ENCODE peak calls at places on chromosomes 16 and 17, in eight cellular contexts. Z is fibroblast of pulmonary artery; I is EL; G is breast epithelium; S is stimulated activated CD4-positive, alpha-beta T cell treated with anti-CD3 and anti-CD28 coated beads, Interleukin-15, amount 100 ng/mL, for 1 hour; B is esophagus muscularis mucosa; M is NCI-H460; O is NCI-H1694 treated with DMSO at 0.1 percent for 48 hours. L is an unnamed sample.

GRCh38 chr17:42407289-42407836 is 15.7 kb downstream of the CAVIN1 start:
- DNase-seq in Z (peak), I (peak), G (peak), S (peak), B (no peak), M (no peak), O (peak), L (peak)

GRCh38 chr17:18002171-18002570 is 29.5 kb downstream of the DRC3 start:
- DNase-seq in Z (no peak), I (no peak), G (no peak), S (no peak), B (no peak), M (no peak), O (peak), L (peak)

GRCh38 chr16:19068237-19068815 is 912 bp downstream of the COQ7 start:
- DNase-seq in Z (no peak), I (no peak), G (no peak), S (no peak), B (no peak), M (no peak), O (no peak), L (no peak)

GRCh38 chr17:11780621-11781020 is 182.4 kb downstream of the DNAH9 start:
- DNase-seq in Z (no peak), I (no peak), G (no peak), S (no peak), B (no peak), M (no peak), O (no peak), L (no peak)

GRCh38 chr17:1607971-1608320 is 20.7 kb downstream of the SLC43A2 start:
- DNase-seq in Z (no peak), I (no peak), G (no peak), S (no peak), B (no peak), M (no peak), O (no peak), L (no peak)

GRCh38 chr17:65018612-65019290 is 37.8 kb downstream of the GNA13 start:
- DNase-seq in Z (no peak), I (no peak), G (no peak), S (no peak), B (no peak), M (no peak), O (no peak), L (peak)

GRCh38 chr16:12470311-12471229 is 333.1 kb downstream of the CPPED1 start:
- DNase-seq in Z (no peak), I (no peak), G (no peak), S (no peak), B (no peak), M (no peak), O (no peak), L (no peak)

GRCh38 chr17:27649929-27650328 is 18.9 kb downstream of the LGALS9 start:
- DNase-seq in Z (no peak), I (no peak), G (no peak), S (no peak), B (no peak), M (no peak), O (no peak), L (no peak)

GRCh38 chr16:88830783-88831182 is 19.1 kb upstream of the APRT start:
- DNase-seq in Z (no peak), I (no peak), G (no peak), S (no peak), B (no peak), M (no peak), O (no peak), L (no peak)

GRCh38 chr16:14505846-14506245 is 124.2 kb downstream of the PARN start:
- DNase-seq in Z (peak), I (no peak), G (no peak), S (no peak), B (peak), M (no peak), O (no peak), L (no peak)

GRCh38 chr17:44170499-44171201 is at the start of gene ASB16:
- DNase-seq in Z (no peak), I (no peak), G (no peak), S (no peak), B (no peak), M (no peak), O (peak), L (peak)

GRCh38 chr16:69397821-69398521 is 12.2 kb upstream of the TERF2 start:
- DNase-seq in Z (peak), I (peak), G (no peak), S (no peak), B (no peak), M (peak), O (peak), L (peak)

GRCh38 chr17:80619535-80620235 is 75.0 kb downstream of the RPTOR start:
- DNase-seq in Z (no peak), I (peak), G (no peak), S (no peak), B (no peak), M (no peak), O (no peak), L (no peak)

GRCh38 chr17:17350491-17351355 is 47.5 kb downstream of the NT5M start:
- DNase-seq in Z (peak), I (peak), G (no peak), S (no peak), B (no peak), M (no peak), O (no peak), L (no peak)

GRCh38 chr17:76714822-76715461 is 4.2 kb upstream of the MXRA7 start:
- DNase-seq in Z (peak), I (peak), G (no peak), S (peak), B (no peak), M (no peak), O (peak), L (peak)

GRCh38 chr17:35609831-35610230 is 22.7 kb downstream of the AP2B1 start:
- DNase-seq in Z (no peak), I (no peak), G (no peak), S (no peak), B (no peak), M (no peak), O (no peak), L (no peak)

GRCh38 chr16:86982912-86983311 is 334.3 kb downstream of the C16orf95 start:
- DNase-seq in Z (no peak), I (no peak), G (peak), S (no peak), B (no peak), M (no peak), O (no peak), L (no peak)

GRCh38 chr17:67215991-67216421 is 29.0 kb downstream of the HELZ start:
- DNase-seq in Z (no peak), I (no peak), G (no peak), S (no peak), B (no peak), M (no peak), O (no peak), L (no peak)

GRCh38 chr16:12675852-12676251 is 127.8 kb downstream of the CPPED1 start:
- DNase-seq in Z (peak), I (peak), G (no peak), S (no peak), B (no peak), M (no peak), O (no peak), L (peak)

GRCh38 chr16:391885-392335 is 5.1 kb upstream of the NME4 start:
- DNase-seq in Z (peak), I (peak), G (no peak), S (peak), B (no peak), M (peak), O (peak), L (peak)

GRCh38 chr17:2138318-2138717 is 83.4 kb downstream of the HIC1 start:
- DNase-seq in Z (peak), I (peak), G (no peak), S (no peak), B (no peak), M (no peak), O (no peak), L (peak)

GRCh38 chr16:24098896-24099295 is 157.2 kb upstream of the CACNG3 start:
- DNase-seq in Z (no peak), I (no peak), G (no peak), S (no peak), B (peak), M (no peak), O (no peak), L (no peak)

GRCh38 chr16:57242650-57243049 is 2.4 kb upstream of the ARL2BP start:
- DNase-seq in Z (no peak), I (no peak), G (no peak), S (no peak), B (no peak), M (no peak), O (no peak), L (no peak)

GRCh38 chr17:20996724-20997615 is 45.8 kb downstream of the USP22 start:
- DNase-seq in Z (no peak), I (no peak), G (peak), S (no peak), B (no peak), M (no peak), O (no peak), L (no peak)

GRCh38 chr16:13988038-13988437 is 68.1 kb downstream of the ERCC4 start:
- DNase-seq in Z (no peak), I (no peak), G (no peak), S (no peak), B (peak), M (no peak), O (no peak), L (no peak)

GRCh38 chr16:11234884-11235702 is 20.9 kb downstream of the SOCS1 start:
- DNase-seq in Z (no peak), I (peak), G (no peak), S (no peak), B (no peak), M (no peak), O (no peak), L (no peak)

GRCh38 chr17:6603746-6604325 is 36.7 kb downstream of the KIAA0753 start:
- DNase-seq in Z (peak), I (no peak), G (no peak), S (no peak), B (no peak), M (no peak), O (no peak), L (peak)

GRCh38 chr16:68732068-68732680 is 4.9 kb upstream of the CDH1 start:
- DNase-seq in Z (no peak), I (peak), G (peak), S (no peak), B (no peak), M (no peak), O (no peak), L (peak)

GRCh38 chr16:8848231-8848938 is 20.4 kb downstream of the CARHSP1 start:
- DNase-seq in Z (no peak), I (no peak), G (no peak), S (no peak), B (no peak), M (no peak), O (no peak), L (no peak)

GRCh38 chr16:84396537-84397008 is 28.2 kb downstream of the ATP2C2 start:
- DNase-seq in Z (no peak), I (no peak), G (no peak), S (no peak), B (no peak), M (no peak), O (no peak), L (peak)